ENCODE peak calls at places on chromosomes 4 and X, in four cellular contexts. One of them, this sample, is unnamed.

GRCh38 chrX:318068-318738 is 393 bp downstream of the GTPBP6 start:
- DNase-seq in stimulated activated CD4-positive, alpha-beta T cell treated with anti-CD3 and anti-CD28 coated beads, Interleukin-1b, Interleukin-23, amount 100 ng/mL, for 24 hours: peak; percentile 97
- DNase-seq in lower leg skin: peak; percentile 99
- DNase-seq in NB4: peak; percentile 95
- DNase-seq in this sample: peak; percentile 100

GRCh38 chr4:80201326-80202151 is 4.2 kb downstream of the PRDM8 start:
- DNase-seq in stimulated activated CD4-positive, alpha-beta T cell treated with anti-CD3 and anti-CD28 coated beads, Interleukin-1b, Interleukin-23, amount 100 ng/mL, for 24 hours: peak; percentile 34
- DNase-seq in lower leg skin: no peak
- DNase-seq in NB4: peak; percentile 93
- DNase-seq in this sample: peak; percentile 37

GRCh38 chrX:104098151-104098808 is 14.0 kb upstream of the ZCCHC18 start:
- DNase-seq in stimulated activated CD4-positive, alpha-beta T cell treated with anti-CD3 and anti-CD28 coated beads, Interleukin-1b, Interleukin-23, amount 100 ng/mL, for 24 hours: no peak
- DNase-seq in lower leg skin: peak; percentile 24
- DNase-seq in NB4: peak; percentile 72
- DNase-seq in this sample: no peak

GRCh38 chr4:89284828-89285227 is 22.8 kb downstream of the GPRIN3 start:
- DNase-seq in stimulated activated CD4-positive, alpha-beta T cell treated with anti-CD3 and anti-CD28 coated beads, Interleukin-1b, Interleukin-23, amount 100 ng/mL, for 24 hours: no peak
- DNase-seq in lower leg skin: no peak
- DNase-seq in NB4: no peak
- DNase-seq in this sample: no peak

GRCh38 chr4:98046665-98047064 is 96.6 kb downstream of the STPG2 start:
- DNase-seq in stimulated activated CD4-positive, alpha-beta T cell treated with anti-CD3 and anti-CD28 coated beads, Interleukin-1b, Interleukin-23, amount 100 ng/mL, for 24 hours: no peak
- DNase-seq in lower leg skin: no peak
- DNase-seq in NB4: no peak
- DNase-seq in this sample: no peak

GRCh38 chr4:108188770-108189169 is 20.0 kb upstream of the LEF1 start:
- DNase-seq in stimulated activated CD4-positive, alpha-beta T cell treated with anti-CD3 and anti-CD28 coated beads, Interleukin-1b, Interleukin-23, amount 100 ng/mL, for 24 hours: no peak
- DNase-seq in lower leg skin: no peak
- DNase-seq in NB4: no peak
- DNase-seq in this sample: no peak

GRCh38 chr4:131093303-131093702 is 1997.4 kb downstream of the C4orf33 start:
- DNase-seq in stimulated activated CD4-positive, alpha-beta T cell treated with anti-CD3 and anti-CD28 coated beads, Interleukin-1b, Interleukin-23, amount 100 ng/mL, for 24 hours: no peak
- DNase-seq in lower leg skin: no peak
- DNase-seq in NB4: no peak
- DNase-seq in this sample: no peak

GRCh38 chr4:48742412-48742811 is 37.7 kb downstream of the FRYL start:
- DNase-seq in stimulated activated CD4-positive, alpha-beta T cell treated with anti-CD3 and anti-CD28 coated beads, Interleukin-1b, Interleukin-23, amount 100 ng/mL, for 24 hours: no peak
- DNase-seq in lower leg skin: no peak
- DNase-seq in NB4: no peak
- DNase-seq in this sample: no peak

GRCh38 chr4:22532896-22533295 is 17.0 kb upstream of the ADGRA3 start:
- DNase-seq in stimulated activated CD4-positive, alpha-beta T cell treated with anti-CD3 and anti-CD28 coated beads, Interleukin-1b, Interleukin-23, amount 100 ng/mL, for 24 hours: no peak
- DNase-seq in lower leg skin: no peak
- DNase-seq in NB4: no peak
- DNase-seq in this sample: no peak

GRCh38 chrX:70998402-70999027 is 67.6 kb upstream of the SLC7A3 start:
- DNase-seq in stimulated activated CD4-positive, alpha-beta T cell treated with anti-CD3 and anti-CD28 coated beads, Interleukin-1b, Interleukin-23, amount 100 ng/mL, for 24 hours: no peak
- DNase-seq in lower leg skin: peak; percentile 19
- DNase-seq in NB4: peak; percentile 5
- DNase-seq in this sample: no peak

GRCh38 chr4:126071346-126072333 is 756.9 kb downstream of the FAT4 start:
- DNase-seq in stimulated activated CD4-positive, alpha-beta T cell treated with anti-CD3 and anti-CD28 coated beads, Interleukin-1b, Interleukin-23, amount 100 ng/mL, for 24 hours: no peak
- DNase-seq in lower leg skin: no peak
- DNase-seq in NB4: no peak
- DNase-seq in this sample: no peak

GRCh38 chrX:38768079-38768478 is 33.2 kb upstream of the MID1IP1 start:
- DNase-seq in stimulated activated CD4-positive, alpha-beta T cell treated with anti-CD3 and anti-CD28 coated beads, Interleukin-1b, Interleukin-23, amount 100 ng/mL, for 24 hours: no peak
- DNase-seq in lower leg skin: no peak
- DNase-seq in NB4: peak; percentile 34
- DNase-seq in this sample: no peak

GRCh38 chr4:95506264-95506663 is 42.5 kb downstream of the UNC5C start:
- DNase-seq in stimulated activated CD4-positive, alpha-beta T cell treated with anti-CD3 and anti-CD28 coated beads, Interleukin-1b, Interleukin-23, amount 100 ng/mL, for 24 hours: no peak
- DNase-seq in lower leg skin: no peak
- DNase-seq in NB4: no peak
- DNase-seq in this sample: no peak

GRCh38 chr4:86831262-86832090 is 17.7 kb downstream of the SLC10A6 start:
- DNase-seq in stimulated activated CD4-positive, alpha-beta T cell treated with anti-CD3 and anti-CD28 coated beads, Interleukin-1b, Interleukin-23, amount 100 ng/mL, for 24 hours: no peak
- DNase-seq in lower leg skin: no peak
- DNase-seq in NB4: no peak
- DNase-seq in this sample: no peak

GRCh38 chr4:3255611-3256186 is 6.7 kb downstream of the MSANTD1 start:
- DNase-seq in stimulated activated CD4-positive, alpha-beta T cell treated with anti-CD3 and anti-CD28 coated beads, Interleukin-1b, Interleukin-23, amount 100 ng/mL, for 24 hours: no peak
- DNase-seq in lower leg skin: no peak
- DNase-seq in NB4: no peak
- DNase-seq in this sample: peak; percentile 14

GRCh38 chrX:8955521-8955920 is 78.4 kb downstream of the FAM9B start:
- DNase-seq in stimulated activated CD4-positive, alpha-beta T cell treated with anti-CD3 and anti-CD28 coated beads, Interleukin-1b, Interleukin-23, amount 100 ng/mL, for 24 hours: no peak
- DNase-seq in lower leg skin: no peak
- DNase-seq in NB4: no peak
- DNase-seq in this sample: no peak

GRCh38 chr4:38243385-38244053 is 283.3 kb downstream of the PTTG2 start:
- DNase-seq in stimulated activated CD4-positive, alpha-beta T cell treated with anti-CD3 and anti-CD28 coated beads, Interleukin-1b, Interleukin-23, amount 100 ng/mL, for 24 hours: no peak
- DNase-seq in lower leg skin: no peak
- DNase-seq in NB4: no peak
- DNase-seq in this sample: no peak

GRCh38 chr4:100819505-100819904 is 301.7 kb upstream of the EMCN start:
- DNase-seq in stimulated activated CD4-positive, alpha-beta T cell treated with anti-CD3 and anti-CD28 coated beads, Interleukin-1b, Interleukin-23, amount 100 ng/mL, for 24 hours: no peak
- DNase-seq in lower leg skin: no peak
- DNase-seq in NB4: no peak
- DNase-seq in this sample: no peak

GRCh38 chr4:186832906-186833305 is 109.2 kb upstream of the FAT1 start:
- DNase-seq in stimulated activated CD4-positive, alpha-beta T cell treated with anti-CD3 and anti-CD28 coated beads, Interleukin-1b, Interleukin-23, amount 100 ng/mL, for 24 hours: no peak
- DNase-seq in lower leg skin: no peak
- DNase-seq in NB4: no peak
- DNase-seq in this sample: no peak

GRCh38 chr4:55925235-55925634 is 23.5 kb upstream of the CEP135 start:
- DNase-seq in stimulated activated CD4-positive, alpha-beta T cell treated with anti-CD3 and anti-CD28 coated beads, Interleukin-1b, Interleukin-23, amount 100 ng/mL, for 24 hours: no peak
- DNase-seq in lower leg skin: no peak
- DNase-seq in NB4: no peak
- DNase-seq in this sample: no peak

GRCh38 chrX:40174594-40175415 is 77.0 kb upstream of the BCOR start:
- DNase-seq in stimulated activated CD4-positive, alpha-beta T cell treated with anti-CD3 and anti-CD28 coated beads, Interleukin-1b, Interleukin-23, amount 100 ng/mL, for 24 hours: peak; percentile 48
- DNase-seq in lower leg skin: no peak
- DNase-seq in NB4: peak; percentile 72
- DNase-seq in this sample: peak; percentile 72

GRCh38 chr4:5912614-5913019 is 19.7 kb upstream of the CRMP1 start:
- DNase-seq in stimulated activated CD4-positive, alpha-beta T cell treated with anti-CD3 and anti-CD28 coated beads, Interleukin-1b, Interleukin-23, amount 100 ng/mL, for 24 hours: no peak
- DNase-seq in lower leg skin: no peak
- DNase-seq in NB4: no peak
- DNase-seq in this sample: no peak

GRCh38 chr4:122086338-122086737 is 65.8 kb upstream of the BLTP1 start:
- DNase-seq in stimulated activated CD4-positive, alpha-beta T cell treated with anti-CD3 and anti-CD28 coated beads, Interleukin-1b, Interleukin-23, amount 100 ng/mL, for 24 hours: no peak
- DNase-seq in lower leg skin: no peak
- DNase-seq in NB4: no peak
- DNase-seq in this sample: no peak

GRCh38 chr4:2934077-2934812 is 29.0 kb downstream of the NOP14 start:
- DNase-seq in stimulated activated CD4-positive, alpha-beta T cell treated with anti-CD3 and anti-CD28 coated beads, Interleukin-1b, Interleukin-23, amount 100 ng/mL, for 24 hours: peak; percentile 38
- DNase-seq in lower leg skin: no peak
- DNase-seq in NB4: peak; percentile 95
- DNase-seq in this sample: peak; percentile 85

GRCh38 chrX:70293621-70294020 is 3.7 kb downstream of the KIF4A start:
- DNase-seq in stimulated activated CD4-positive, alpha-beta T cell treated with anti-CD3 and anti-CD28 coated beads, Interleukin-1b, Interleukin-23, amount 100 ng/mL, for 24 hours: no peak
- DNase-seq in lower leg skin: no peak
- DNase-seq in NB4: no peak
- DNase-seq in this sample: no peak